ENCODE peak calls at places on chromosome 16, in eight cellular contexts. O, Z, H, V, M, G, F and R are unnamed samples.

GRCh38 chr16:27811881-27812280 is 251.6 kb downstream of the GSG1L start:
- DNase-seq in O (peak), Z (no peak), H (no peak), V (no peak), M (no peak), G (no peak), F (no peak), R (no peak)

GRCh38 chr16:2061023-2061422 is 13.2 kb downstream of the TSC2 start:
- DNase-seq in O (no peak), Z (no peak), H (no peak), V (no peak), M (no peak), G (no peak), F (no peak), R (no peak)

GRCh38 chr16:3101018-3101840 is 2.1 kb upstream of the ZSCAN10 start:
- DNase-seq in O (no peak), Z (no peak), H (no peak), V (peak), M (peak), G (peak), F (peak), R (no peak)

GRCh38 chr16:35598696-35599332 is 2139.4 kb downstream of the TP53TG3F start:
- DNase-seq in O (no peak), Z (no peak), H (no peak), V (no peak), M (no peak), G (no peak), F (no peak), R (no peak)

GRCh38 chr16:12002447-12003006 is 26.0 kb downstream of the SNX29 start:
- DNase-seq in O (no peak), Z (peak), H (no peak), V (no peak), M (peak), G (no peak), F (peak), R (no peak)

GRCh38 chr16:53654946-53655345 is 48.7 kb downstream of the RPGRIP1L start:
- DNase-seq in O (no peak), Z (no peak), H (no peak), V (no peak), M (no peak), G (no peak), F (no peak), R (no peak)

GRCh38 chr16:26765087-26765486 is 301.6 kb upstream of the C16orf82 start:
- DNase-seq in O (no peak), Z (no peak), H (no peak), V (no peak), M (no peak), G (no peak), F (no peak), R (no peak)

GRCh38 chr16:56195151-56195550 is 3.9 kb downstream of the GNAO1 start:
- DNase-seq in O (no peak), Z (no peak), H (no peak), V (no peak), M (no peak), G (no peak), F (no peak), R (no peak)

GRCh38 chr16:56950881-56951771 is 10.6 kb upstream of the CETP start:
- DNase-seq in O (peak), Z (peak), H (no peak), V (peak), M (peak), G (no peak), F (peak), R (no peak)

GRCh38 chr16:49617016-49617569 is 238.8 kb downstream of the ZNF423 start:
- DNase-seq in O (no peak), Z (no peak), H (no peak), V (no peak), M (no peak), G (no peak), F (no peak), R (no peak)

GRCh38 chr16:72637306-72637705 is 410.6 kb downstream of the ZFHX3 start:
- DNase-seq in O (no peak), Z (peak), H (no peak), V (no peak), M (no peak), G (no peak), F (peak), R (peak)

GRCh38 chr16:27472091-27473020 is 70.4 kb downstream of the IL21R start:
- DNase-seq in O (no peak), Z (no peak), H (no peak), V (no peak), M (no peak), G (no peak), F (peak), R (no peak)

GRCh38 chr16:21158208-21159110 is at the start of gene LDAF1:
- DNase-seq in O (peak), Z (peak), H (peak), V (peak), M (peak), G (peak), F (peak), R (no peak)

GRCh38 chr16:81971853-81972252 is 39.4 kb downstream of the SDR42E1 start:
- DNase-seq in O (no peak), Z (no peak), H (no peak), V (no peak), M (no peak), G (no peak), F (no peak), R (no peak)

GRCh38 chr16:56388209-56388608 is 37.1 kb downstream of the AMFR start:
- DNase-seq in O (no peak), Z (peak), H (no peak), V (no peak), M (no peak), G (no peak), F (peak), R (no peak)

GRCh38 chr16:49441366-49441780 is 67.8 kb downstream of the C16orf78 start:
- DNase-seq in O (no peak), Z (no peak), H (no peak), V (peak), M (peak), G (no peak), F (peak), R (no peak)

GRCh38 chr16:66511615-66512500 is 38.1 kb downstream of the TK2 start:
- DNase-seq in O (peak), Z (peak), H (no peak), V (no peak), M (no peak), G (no peak), F (peak), R (no peak)

DNA sequence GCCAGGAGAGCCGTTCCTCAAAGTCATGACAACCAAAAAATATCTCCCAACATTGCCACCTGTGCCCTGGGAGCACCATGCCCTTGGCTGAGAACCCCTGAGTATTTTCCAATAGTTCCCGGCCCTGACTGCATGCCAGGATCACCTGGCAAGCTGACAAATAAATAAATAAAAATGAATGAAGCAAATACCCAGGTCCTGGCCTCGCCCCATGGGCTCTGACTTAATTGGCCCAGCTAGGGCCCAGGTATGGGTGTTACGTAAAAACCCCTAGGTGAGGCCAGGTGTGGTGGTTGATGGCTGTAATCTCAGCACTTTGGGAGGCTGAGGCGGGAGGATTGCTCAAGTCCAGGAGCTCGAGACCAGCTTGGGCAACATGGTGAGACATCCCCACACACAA is 2.7 kb upstream of the C16orf74 start:
- DNase-seq in O (no peak), Z (no peak), H (no peak), V (no peak), M (no peak), G (no peak), F (no peak), R (no peak)
- TF ChIP-seq CTCF in O (no peak), Z (no peak), H (no peak), V (no peak), M (no peak), G (no peak), F (no peak), R (no peak)

DNA sequence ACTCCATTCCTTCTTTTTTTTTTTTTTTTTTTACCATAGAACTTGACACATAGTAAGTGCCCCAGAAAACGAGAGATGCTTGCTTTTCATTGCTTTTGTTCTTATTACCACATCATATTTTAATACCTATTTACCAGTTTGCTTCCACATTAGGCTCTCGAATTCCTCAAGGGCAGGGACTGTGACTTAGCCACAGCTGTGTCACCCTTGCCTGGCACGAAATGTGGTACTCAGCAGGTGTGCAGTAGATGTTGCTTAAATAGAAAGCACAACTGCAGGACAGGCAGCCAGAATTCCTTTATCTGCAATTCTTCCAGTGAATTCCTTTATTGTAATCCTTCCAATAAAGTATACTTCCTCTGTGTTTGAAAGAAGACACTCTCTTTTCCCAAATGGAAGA is 393.0 kb downstream of the HAPSTR1 start:
- DNase-seq in O (no peak), Z (no peak), H (no peak), V (no peak), M (no peak), G (no peak), F (no peak), R (no peak)
- TF ChIP-seq CTCF in O (no peak), Z (no peak), H (no peak), V (no peak), M (no peak), G (no peak), F (no peak), R (no peak)

GRCh38 chr16:4152267-4152666 is 36.0 kb upstream of the ADCY9 start:
- DNase-seq in O (no peak), Z (no peak), H (no peak), V (no peak), M (no peak), G (no peak), F (no peak), R (no peak)
- TF ChIP-seq CTCF in O (no peak), Z (no peak), H (no peak), V (no peak), M (no peak), G (no peak), F (no peak), R (no peak)

DNA sequence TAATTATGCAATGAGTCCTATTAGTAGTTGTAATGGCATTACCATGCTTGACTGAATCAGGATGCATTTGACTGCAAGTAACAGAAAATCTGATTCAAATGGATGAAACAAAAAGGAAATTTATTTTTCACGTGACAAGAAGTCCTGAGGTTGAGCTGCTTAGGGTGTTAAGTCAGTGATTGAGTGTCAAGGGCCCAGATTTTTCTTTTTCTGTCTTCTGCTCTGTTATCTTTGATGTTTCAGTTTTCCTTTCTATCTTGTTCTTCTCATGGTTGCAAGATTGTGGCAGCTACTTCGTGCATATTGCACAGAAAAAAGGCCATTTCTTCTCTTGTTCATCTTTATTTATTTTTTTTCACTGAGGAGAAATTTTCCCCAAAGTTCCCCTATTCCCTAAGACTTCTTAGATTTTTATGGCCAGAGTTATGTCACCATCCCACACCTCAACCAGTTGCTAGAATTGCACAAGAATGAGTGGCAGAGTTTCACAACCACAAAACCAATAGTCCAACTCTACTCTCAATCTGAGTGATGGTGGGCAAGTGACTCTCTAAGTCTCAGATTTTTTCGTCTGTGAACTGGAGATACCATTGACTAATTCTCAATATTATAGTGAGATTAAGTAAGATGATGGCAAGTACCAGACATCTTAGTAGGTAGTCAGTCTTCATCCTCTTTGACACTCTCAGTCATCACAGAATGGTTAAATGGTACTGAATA is 15.7 kb upstream of the GPR139 start:
- DNase-seq in O (no peak), Z (no peak), H (no peak), V (no peak), M (no peak), G (no peak), F (no peak), R (no peak)
- TF ChIP-seq CTCF in O (no peak), Z (no peak), H (no peak), V (no peak), M (no peak), G (no peak), F (no peak), R (no peak)

GRCh38 chr16:88415381-88416323 is 32.9 kb downstream of the ZNF469 start:
- DNase-seq in O (no peak), Z (no peak), H (no peak), V (no peak), M (no peak), G (no peak), F (no peak), R (no peak)
- TF ChIP-seq CTCF in O (no peak), Z (no peak), H (no peak), V (no peak), M (no peak), G (no peak), F (no peak), R (no peak)

GRCh38 chr16:83996481-83997252 is 28.6 kb downstream of the NECAB2 start:
- DNase-seq in O (no peak), Z (no peak), H (no peak), V (no peak), M (no peak), G (no peak), F (no peak), R (no peak)
- TF ChIP-seq CTCF in O (no peak), Z (peak), H (no peak), V (no peak), M (no peak), G (no peak), F (no peak), R (no peak)

GRCh38 chr16:23008041-23008440 is 141.2 kb downstream of the USP31 start:
- DNase-seq in O (no peak), Z (no peak), H (no peak), V (no peak), M (no peak), G (no peak), F (no peak), R (no peak)
- TF ChIP-seq CTCF in O (no peak), Z (no peak), H (no peak), V (no peak), M (no peak), G (no peak), F (no peak), R (no peak)

GRCh38 chr16:813916-814412 is 13.4 kb upstream of the GNG13 start:
- DNase-seq in O (no peak), Z (no peak), H (no peak), V (no peak), M (no peak), G (no peak), F (no peak), R (no peak)
- TF ChIP-seq CTCF in O (no peak), Z (no peak), H (no peak), V (peak), M (no peak), G (no peak), F (no peak), R (no peak)